ENCODE peak calls at places on chromosomes 12 and 14, in four cellular contexts. B is psoas muscle, E is heart right ventricle, W is sigmoid colon. Q is an unnamed sample.

GRCh38 chr12:92312463-92312970 is 166.9 kb upstream of the BTG1 start:
- DNase-seq in E (no peak), B (no peak), W (no peak), Q (no peak)

GRCh38 chr12:48925218-48925871 is at the start of gene FKBP11:
- DNase-seq in E (peak; percentile 53), W (peak; percentile 81), B (peak; percentile 77), Q (peak; percentile 62)

GRCh38 chr12:88945041-88945732 is 364.9 kb upstream of the KITLG start:
- DNase-seq in E (no peak), W (no peak), B (no peak), Q (no peak)

GRCh38 chr12:3523058-3523457 is 32.1 kb downstream of the PRMT8 start:
- DNase-seq in B (no peak), W (no peak), E (no peak), Q (no peak)

GRCh38 chr12:63326260-63326659 is 175.3 kb upstream of the AVPR1A start:
- DNase-seq in W (no peak), B (no peak), E (no peak), Q (no peak)

GRCh38 chr12:114902665-114903393 is 218.9 kb upstream of the TBX3 start:
- DNase-seq in B (no peak), W (no peak), E (no peak), Q (no peak)

GRCh38 chr14:66288511-66288910 is 197.7 kb upstream of the CCDC196 start:
- DNase-seq in B (no peak), E (no peak), W (no peak), Q (no peak)

GRCh38 chr14:100203146-100203545 is 35.8 kb upstream of the YY1 start:
- DNase-seq in W (no peak), E (no peak), B (no peak), Q (no peak)

GRCh38 chr12:104985206-104985605 is 910 bp upstream of the NOPCHAP1 start:
- DNase-seq in W (no peak), E (no peak), B (no peak), Q (no peak)

GRCh38 chr12:104115587-104115975 is 22.4 kb downstream of the NFYB start:
- DNase-seq in E (no peak), B (no peak), W (no peak), Q (no peak)

GRCh38 chr12:104223599-104224168 is 8.1 kb downstream of the TXNRD1 start:
- DNase-seq in W (no peak), B (no peak), E (no peak), Q (no peak)

GRCh38 chr14:104770851-104771272 is 17.9 kb downstream of the SIVA1 start:
- DNase-seq in E (no peak), W (no peak), B (no peak), Q (no peak)

GRCh38 chr14:70663707-70664179 is 22.0 kb downstream of the TTC9 start:
- DNase-seq in B (no peak), E (no peak), W (no peak), Q (no peak)

GRCh38 chr14:75422169-75422568 is 5.7 kb upstream of the JDP2 start:
- DNase-seq in E (no peak), B (no peak), W (no peak), Q (no peak)

GRCh38 chr12:81615031-81615430 is 144.1 kb downstream of the PPFIA2 start:
- DNase-seq in W (no peak), E (no peak), B (no peak), Q (no peak)

GRCh38 chr14:21097616-21098133 is 780 bp downstream of the ZNF219 start:
- DNase-seq in E (peak; percentile 21), W (no peak), B (no peak), Q (peak; percentile 66)

GRCh38 chr14:73025544-73025943 is 1.4 kb downstream of the ZFYVE1 start:
- DNase-seq in W (no peak), B (no peak), E (no peak), Q (no peak)

GRCh38 chr12:42673535-42673934 is 84.0 kb upstream of the PRICKLE1 start:
- DNase-seq in E (no peak), B (no peak), W (no peak), Q (no peak)

GRCh38 chr12:50916292-50916691 is 36.1 kb upstream of the HIGD1C start:
- DNase-seq in E (no peak), W (no peak), B (no peak), Q (no peak)

GRCh38 chr12:117733292-117733805 is 235.4 kb downstream of the KSR2 start:
- DNase-seq in B (no peak), W (no peak), E (no peak), Q (no peak)

GRCh38 chr12:108112815-108113556 is 16.1 kb upstream of the WSCD2 start:
- DNase-seq in W (no peak), B (no peak), E (no peak), Q (no peak)

GRCh38 chr12:86914716-86915115 is 658.5 kb upstream of the MGAT4C start:
- DNase-seq in W (no peak), E (no peak), B (no peak), Q (no peak)

GRCh38 chr12:84508943-84509342 is 403.7 kb downstream of the SLC6A15 start:
- DNase-seq in W (peak; percentile 75), E (no peak), B (peak; percentile 52), Q (no peak)

GRCh38 chr12:21933656-21934055 is 7.6 kb downstream of the ABCC9 start:
- DNase-seq in E (no peak), B (no peak), W (no peak), Q (no peak)

GRCh38 chr14:56751471-56751870 is 58.8 kb downstream of the OTX2 start:
- DNase-seq in E (no peak), B (no peak), W (no peak), Q (no peak)

GRCh38 chr12:53118771-53119300 is 15.6 kb downstream of the SOAT2 start:
- DNase-seq in W (no peak), B (no peak), E (no peak), Q (no peak)
- H3K9me3 ChIP-seq in W (no peaks in the 10 kb centered on the region), B (no peaks in the 10 kb centered on the region), E (no peaks in the 10 kb centered on the region), Q (no peaks in the 10 kb centered on the region)

DNA sequence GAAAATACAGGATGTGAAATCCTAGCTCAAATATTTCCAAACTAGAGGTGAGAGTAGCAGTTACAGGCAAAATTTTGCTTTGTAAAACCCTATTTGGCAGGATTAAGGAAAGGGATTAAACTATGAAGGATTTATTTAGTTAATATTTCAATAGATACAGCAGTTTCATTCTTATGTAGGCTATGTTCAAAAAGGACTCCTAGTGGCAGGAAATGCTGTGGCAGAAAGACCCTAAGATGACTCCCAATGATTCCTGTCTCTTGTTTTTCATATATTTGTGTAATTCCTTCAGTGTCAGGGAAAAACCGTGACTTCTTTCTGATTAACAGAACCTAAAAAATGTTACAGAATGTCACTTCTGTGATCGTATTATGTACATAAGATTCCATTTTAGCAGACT is 299.5 kb upstream of the RPL10L start:
- DNase-seq in W (no peak), B (no peak), E (no peak), Q (no peak)
- H3K9me3 ChIP-seq in W (no peaks in the 10 kb centered on the region), B (peaks cover 5% of the 10 kb centered on the region), E (peaks cover 31% of the 10 kb centered on the region), Q (no peaks in the 10 kb centered on the region)

DNA sequence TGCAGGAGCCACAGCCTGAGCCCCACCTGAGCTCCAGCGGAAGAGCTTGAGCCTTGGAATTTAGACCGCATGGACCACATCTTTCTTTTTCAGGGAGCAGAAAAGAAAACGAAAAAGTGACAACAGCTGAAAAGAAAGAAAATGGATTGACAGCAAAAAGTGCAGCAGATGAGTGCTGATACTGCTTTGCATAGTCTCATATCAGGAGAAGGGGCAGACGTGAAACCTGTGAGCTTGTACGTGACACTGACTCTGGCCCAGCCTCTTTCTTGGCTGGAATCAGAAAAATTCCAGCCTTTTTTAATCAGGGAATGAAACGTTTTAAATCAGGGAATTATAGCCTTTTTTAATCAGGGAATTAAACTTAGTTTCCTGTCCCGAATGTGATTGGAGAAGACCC is 1296.5 kb downstream of the TMEM121 start:
- DNase-seq in E (no peak), B (no peak), W (no peak), Q (no peak)
- H3K9me3 ChIP-seq in E (no peaks in the 10 kb centered on the region), B (no peaks in the 10 kb centered on the region), W (no peaks in the 10 kb centered on the region), Q (no peaks in the 10 kb centered on the region)

DNA sequence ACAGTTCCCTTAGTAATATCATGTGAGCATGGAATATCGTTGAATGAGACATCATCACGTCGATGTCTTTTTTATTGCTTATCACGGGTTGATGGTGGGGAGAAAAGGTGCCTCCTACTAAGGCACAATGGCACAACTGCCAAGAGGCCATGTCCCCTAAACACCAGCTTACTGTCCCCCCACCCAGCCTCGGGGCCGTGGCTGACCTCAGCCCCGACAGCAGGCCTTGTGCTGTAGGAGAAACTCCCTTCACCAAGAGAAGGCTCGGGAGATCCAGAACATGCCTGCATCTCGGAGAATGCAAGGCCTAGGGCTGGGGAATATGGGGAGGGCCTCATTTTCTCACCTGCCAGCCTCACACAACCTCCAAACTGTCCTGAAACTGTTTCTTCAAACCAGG is 22.8 kb downstream of the ZFP36L1 start:
- DNase-seq in W (no peak), E (no peak), B (peak; percentile 12), Q (no peak)
- H3K9me3 ChIP-seq in W (no peaks in the 10 kb centered on the region), E (no peaks in the 10 kb centered on the region), B (peaks cover 1% of the 10 kb centered on the region), Q (no peaks in the 10 kb centered on the region)

GRCh38 chr14:89684139-89684538 is 267.1 kb upstream of the FOXN3 start:
- DNase-seq in W (no peak), B (no peak), E (no peak), Q (no peak)

GRCh38 chr14:89690139-89690538 is 264.4 kb downstream of the EFCAB11 start:
- DNase-seq in E (no peak), W (no peak), B (no peak), Q (no peak)

DNA sequence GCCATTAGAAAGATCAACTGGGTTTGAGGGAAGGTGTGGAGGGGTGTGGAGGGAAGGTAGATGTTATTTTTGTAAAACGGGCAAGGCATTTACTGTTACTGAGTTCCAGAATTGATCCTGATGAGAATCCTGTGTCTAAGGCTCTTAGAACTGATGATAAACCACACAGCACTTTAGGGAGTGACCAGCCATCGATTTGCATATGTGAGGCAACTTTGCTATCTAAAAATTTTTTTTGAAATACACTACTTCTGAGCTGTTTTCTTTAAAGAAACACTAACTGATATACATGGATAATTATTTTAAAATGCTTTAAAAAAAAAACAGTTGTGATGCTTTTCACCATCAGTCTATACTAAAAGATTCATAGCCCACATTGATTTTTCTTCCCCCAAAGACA is 266.0 kb downstream of the EFCAB11 start:
- DNase-seq in B (no peak), E (no peak), W (no peak), Q (no peak)
- H3K9me3 ChIP-seq in B (no peaks in the 10 kb centered on the region), E (peaks cover 10% of the 10 kb centered on the region), W (no peaks in the 10 kb centered on the region), Q (no peaks in the 10 kb centered on the region)

DNA sequence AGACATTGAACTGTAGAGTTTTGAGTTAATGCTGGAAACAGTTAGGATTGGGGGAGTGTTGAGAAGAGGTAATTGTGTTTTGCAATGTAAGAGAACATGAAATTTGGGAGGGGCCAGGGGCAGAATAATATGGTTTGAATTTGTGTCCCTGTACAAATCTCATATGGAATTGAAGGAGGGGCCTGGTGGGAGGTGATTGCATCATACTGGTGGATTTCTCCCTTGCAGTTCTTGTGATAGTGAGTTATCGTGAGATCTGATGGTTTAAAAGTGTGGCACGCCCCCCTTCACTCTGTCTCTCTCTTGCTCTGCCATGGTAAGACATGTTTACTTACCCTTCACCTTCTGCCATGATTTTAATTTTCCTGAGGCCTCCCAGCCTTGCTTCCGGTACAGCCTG is 876.0 kb upstream of the FBXO33 start:
- DNase-seq in W (no peak), B (no peak), E (no peak), Q (no peak)
- H3K9me3 ChIP-seq in W (no peaks in the 10 kb centered on the region), B (no peaks in the 10 kb centered on the region), E (no peaks in the 10 kb centered on the region), Q (no peaks in the 10 kb centered on the region)

DNA sequence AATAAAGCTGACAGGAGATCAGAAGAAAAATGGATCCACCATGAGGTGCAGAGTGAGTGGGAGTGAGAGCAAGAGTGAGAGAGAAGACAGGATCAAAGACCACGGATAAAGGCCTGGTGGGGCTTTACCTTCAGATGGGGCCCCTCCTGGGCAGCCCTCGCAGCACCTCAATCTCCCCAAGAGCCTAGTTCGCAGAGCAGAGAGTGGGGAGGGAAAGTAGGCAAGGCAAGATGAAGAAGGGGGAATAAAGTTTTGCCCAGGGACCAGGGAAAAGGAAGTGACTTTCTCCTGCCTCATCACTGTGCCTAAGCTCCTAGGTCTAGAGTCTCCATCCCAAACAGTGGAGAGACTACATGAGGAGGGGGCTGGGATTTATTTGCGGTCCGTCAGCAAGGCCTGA is 10.3 kb downstream of the OR10P1 start:
- DNase-seq in W (no peak), B (no peak), E (no peak), Q (no peak)
- H3K9me3 ChIP-seq in W (no peaks in the 10 kb centered on the region), B (no peaks in the 10 kb centered on the region), E (peaks cover 4% of the 10 kb centered on the region), Q (no peaks in the 10 kb centered on the region)

Q was measured in ovary.